ENCODE peak calls at places on chromosomes 3 and 15, in five cellular contexts. One of them, this sample, is unnamed.

GRCh38 chr3:128078875-128079274 is 26.6 kb downstream of the SEC61A1 start:
- DNase-seq in tibial artery: no peak
- DNase-seq in A549: no peak
- DNase-seq in left lung: peak; percentile 16
- DNase-seq in cardiac muscle cell: no peak
- DNase-seq in this sample: no peak

GRCh38 chr15:38705421-38706219 is 141.0 kb upstream of the RASGRP1 start:
- DNase-seq in A549: no peak
- DNase-seq in cardiac muscle cell: no peak
- DNase-seq in left lung: no peak
- DNase-seq in tibial artery: no peak
- DNase-seq in this sample: no peak

GRCh38 chr3:54071596-54071995 is 50.8 kb upstream of the CACNA2D3 start:
- DNase-seq in cardiac muscle cell: no peak
- DNase-seq in tibial artery: no peak
- DNase-seq in left lung: no peak
- DNase-seq in A549: no peak
- DNase-seq in this sample: no peak

GRCh38 chr3:125651246-125651645 is 55.9 kb upstream of the OSBPL11 start:
- DNase-seq in cardiac muscle cell: no peak
- DNase-seq in A549: no peak
- DNase-seq in left lung: no peak
- DNase-seq in tibial artery: no peak
- DNase-seq in this sample: no peak

GRCh38 chr15:80560601-80561025 is 134.5 kb upstream of the ABHD17C start:
- DNase-seq in A549: no peak
- DNase-seq in tibial artery: no peak
- DNase-seq in left lung: no peak
- DNase-seq in cardiac muscle cell: no peak
- DNase-seq in this sample: no peak

GRCh38 chr3:45176912-45177311 is 30.7 kb upstream of the CDCP1 start:
- DNase-seq in tibial artery: no peak
- DNase-seq in A549: no peak
- DNase-seq in cardiac muscle cell: no peak
- DNase-seq in left lung: no peak
- DNase-seq in this sample: no peak

GRCh38 chr15:100042558-100042957 is 299.2 kb downstream of the ADAMTS17 start:
- DNase-seq in cardiac muscle cell: no peak
- DNase-seq in left lung: no peak
- DNase-seq in tibial artery: no peak
- DNase-seq in A549: no peak
- DNase-seq in this sample: no peak

GRCh38 chr3:25897019-25897418 is 107.1 kb downstream of the OXSM start:
- DNase-seq in A549: peak; percentile 21
- DNase-seq in cardiac muscle cell: peak; percentile 65
- DNase-seq in tibial artery: no peak
- DNase-seq in left lung: no peak
- DNase-seq in this sample: no peak

GRCh38 chr15:51967583-51967982 is 4.0 kb downstream of the LEO1 start:
- DNase-seq in A549: no peak
- DNase-seq in cardiac muscle cell: no peak
- DNase-seq in left lung: no peak
- DNase-seq in tibial artery: no peak
- DNase-seq in this sample: no peak

GRCh38 chr15:25693321-25694237 is 169.5 kb downstream of the ATP10A start:
- DNase-seq in left lung: no peak
- DNase-seq in cardiac muscle cell: peak; percentile 64
- DNase-seq in tibial artery: peak; percentile 72
- DNase-seq in A549: no peak
- DNase-seq in this sample: no peak

GRCh38 chr3:146165370-146165769 is 4.4 kb upstream of the PLOD2 start:
- DNase-seq in A549: no peak
- DNase-seq in left lung: no peak
- DNase-seq in cardiac muscle cell: no peak
- DNase-seq in tibial artery: no peak
- DNase-seq in this sample: no peak

GRCh38 chr3:152305075-152305474 is 36.3 kb downstream of the MBNL1 start:
- DNase-seq in A549: no peak
- DNase-seq in tibial artery: no peak
- DNase-seq in cardiac muscle cell: no peak
- DNase-seq in left lung: no peak
- DNase-seq in this sample: no peak

GRCh38 chr3:107765524-107765923 is 242.8 kb downstream of the BBX start:
- DNase-seq in tibial artery: no peak
- DNase-seq in left lung: no peak
- DNase-seq in A549: no peak
- DNase-seq in cardiac muscle cell: no peak
- DNase-seq in this sample: no peak

GRCh38 chr3:132911741-132912415 is 126.3 kb upstream of the TMEM108 start:
- DNase-seq in tibial artery: no peak
- DNase-seq in left lung: no peak
- DNase-seq in A549: no peak
- DNase-seq in cardiac muscle cell: no peak
- DNase-seq in this sample: no peak

GRCh38 chr3:182294256-182294655 is 499.0 kb upstream of the ATP11B start:
- DNase-seq in tibial artery: no peak
- DNase-seq in A549: no peak
- DNase-seq in cardiac muscle cell: no peak
- DNase-seq in left lung: no peak
- DNase-seq in this sample: no peak

GRCh38 chr3:46261926-46262594 is 19.8 kb downstream of the CCR3 start:
- DNase-seq in cardiac muscle cell: no peak
- DNase-seq in left lung: no peak
- DNase-seq in A549: no peak
- DNase-seq in tibial artery: no peak
- DNase-seq in this sample: no peak

GRCh38 chr3:159761377-159761776 is 227.3 kb upstream of the IL12A start:
- DNase-seq in A549: no peak
- DNase-seq in tibial artery: peak; percentile 83
- DNase-seq in left lung: no peak
- DNase-seq in cardiac muscle cell: no peak
- DNase-seq in this sample: peak; percentile 70

GRCh38 chr15:78004919-78005634 is 72.4 kb downstream of the TBC1D2B start:
- DNase-seq in tibial artery: peak; percentile 93
- DNase-seq in cardiac muscle cell: no peak
- DNase-seq in A549: no peak
- DNase-seq in left lung: peak; percentile 79
- DNase-seq in this sample: peak; percentile 93

GRCh38 chr15:79170256-79170664 is 79.7 kb upstream of the RASGRF1 start:
- DNase-seq in tibial artery: no peak
- DNase-seq in A549: peak; percentile 51
- DNase-seq in left lung: no peak
- DNase-seq in cardiac muscle cell: no peak
- DNase-seq in this sample: no peak

DNA sequence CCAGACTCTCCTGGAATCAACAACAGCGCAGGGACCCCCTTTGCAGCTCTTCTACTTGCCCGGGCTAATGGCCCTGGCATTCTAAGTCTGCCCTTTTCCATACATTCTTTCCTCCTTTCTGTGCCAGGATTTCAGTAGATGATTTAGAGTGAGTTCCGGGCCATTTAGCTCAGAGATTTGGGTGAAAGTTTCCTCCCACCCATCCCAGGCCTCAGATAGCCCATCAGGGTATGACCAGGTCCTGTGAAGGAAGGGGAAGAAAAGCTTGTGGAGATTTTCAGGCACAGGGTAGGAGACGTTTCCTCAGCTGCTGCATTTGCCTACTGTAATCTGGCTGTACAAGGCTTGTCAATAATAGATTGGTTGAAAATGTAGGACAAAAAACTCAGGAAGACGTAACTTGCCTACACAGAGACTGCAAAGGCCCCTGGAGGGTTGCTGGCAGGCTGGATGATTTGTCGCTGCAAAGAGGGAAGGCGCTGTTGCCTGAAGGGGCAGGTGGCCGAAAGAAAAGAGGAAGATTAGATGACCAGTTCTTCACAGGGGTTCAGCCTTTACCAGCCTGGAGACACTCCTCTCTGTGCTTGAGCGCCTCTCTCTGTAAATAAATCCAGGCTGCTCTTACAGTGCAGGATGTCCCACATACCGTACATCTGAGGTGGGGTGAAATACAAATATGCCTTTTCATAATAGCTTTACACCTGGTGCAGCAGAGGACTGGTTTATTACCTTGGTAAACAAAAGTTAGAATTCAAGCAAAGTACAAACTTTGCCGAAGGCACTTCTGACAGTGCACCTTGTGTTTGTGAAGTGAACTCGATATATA is 63.4 kb upstream of the BCL6 start:
- DNase-seq in tibial artery: no peak
- DNase-seq in A549: no peak
- DNase-seq in left lung: no peak
- DNase-seq in cardiac muscle cell: no peak
- DNase-seq in this sample: no peak
- H3K4me3 ChIP-seq in tibial artery: no peak overlapping the region
- H3K4me3 ChIP-seq in A549: no peak overlapping the region
- H3K4me3 ChIP-seq in left lung: no peak overlapping the region
- H3K4me3 ChIP-seq in cardiac muscle cell: no peak overlapping the region
- H3K4me3 ChIP-seq in this sample: peak overlapping the region; percentile 33

GRCh38 chr15:86872782-86873181 is 793.1 kb downstream of the AGBL1 start:
- DNase-seq in cardiac muscle cell: no peak
- DNase-seq in A549: no peak
- DNase-seq in left lung: no peak
- DNase-seq in tibial artery: no peak
- DNase-seq in this sample: no peak
- H3K27ac ChIP-seq in cardiac muscle cell: no peak overlapping the region
- H3K27ac ChIP-seq in A549: no peak overlapping the region
- H3K27ac ChIP-seq in left lung: no peak overlapping the region
- H3K27ac ChIP-seq in tibial artery: no peak overlapping the region
- H3K27ac ChIP-seq in this sample: no peak overlapping the region

DNA sequence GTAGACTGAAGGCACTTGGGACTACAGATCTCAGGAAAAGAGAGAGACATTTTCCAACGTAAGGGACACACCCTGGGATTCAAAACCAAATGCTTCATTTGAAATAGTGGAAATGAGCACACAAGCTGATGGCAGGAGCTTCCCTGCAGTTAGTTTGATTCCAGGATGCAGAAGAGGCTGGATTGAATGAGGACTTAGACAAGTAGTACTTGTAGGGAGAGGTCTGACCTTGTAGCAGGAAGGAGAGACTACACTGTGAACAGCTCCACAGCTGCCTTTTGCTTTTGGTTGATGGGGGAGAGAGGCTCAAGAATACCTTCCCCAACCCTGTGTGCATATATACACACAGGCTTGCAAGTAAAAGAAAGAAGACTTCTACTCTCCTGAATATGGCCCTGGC is 51.5 kb downstream of the PDE8A start:
- DNase-seq in left lung: no peak
- DNase-seq in cardiac muscle cell: no peak
- DNase-seq in tibial artery: no peak
- DNase-seq in A549: no peak
- DNase-seq in this sample: no peak
- H3K4me1 ChIP-seq in left lung: peaks cover 59% of the 10 kb centered on the region
- H3K4me1 ChIP-seq in cardiac muscle cell: no peaks in the 10 kb centered on the region
- H3K4me1 ChIP-seq in tibial artery: peaks cover 14% of the 10 kb centered on the region
- H3K4me1 ChIP-seq in A549: peaks cover 95% of the 10 kb centered on the region
- H3K4me1 ChIP-seq in this sample: peaks cover 4% of the 10 kb centered on the region

GRCh38 chr3:30513374-30514152 is 92.8 kb upstream of the TGFBR2 start:
- DNase-seq in cardiac muscle cell: no peak
- DNase-seq in left lung: no peak
- DNase-seq in tibial artery: no peak
- DNase-seq in A549: no peak
- DNase-seq in this sample: no peak

GRCh38 chr3:30516238-30516637 is 90.2 kb upstream of the TGFBR2 start:
- DNase-seq in tibial artery: no peak
- DNase-seq in cardiac muscle cell: no peak
- DNase-seq in left lung: no peak
- DNase-seq in A549: no peak
- DNase-seq in this sample: no peak

GRCh38 chr3:30510596-30510995 is 95.8 kb upstream of the TGFBR2 start:
- DNase-seq in cardiac muscle cell: no peak
- DNase-seq in tibial artery: no peak
- DNase-seq in A549: no peak
- DNase-seq in left lung: no peak
- DNase-seq in this sample: no peak

GRCh38 chr3:30511524-30512278 is 94.7 kb upstream of the TGFBR2 start:
- DNase-seq in left lung: no peak
- DNase-seq in cardiac muscle cell: no peak
- DNase-seq in tibial artery: no peak
- DNase-seq in A549: peak; percentile 41
- DNase-seq in this sample: no peak

GRCh38 chr3:30512596-30512995 is 93.8 kb upstream of the TGFBR2 start:
- DNase-seq in A549: no peak
- DNase-seq in cardiac muscle cell: no peak
- DNase-seq in tibial artery: no peak
- DNase-seq in left lung: no peak
- DNase-seq in this sample: no peak
- H3K4me3 ChIP-seq in A549: no peak overlapping the region
- H3K4me3 ChIP-seq in cardiac muscle cell: no peak overlapping the region
- H3K4me3 ChIP-seq in tibial artery: no peak overlapping the region
- H3K4me3 ChIP-seq in left lung: no peak overlapping the region
- H3K4me3 ChIP-seq in this sample: no peak overlapping the region

GRCh38 chr15:88630798-88631463 is 7.9 kb upstream of the ISG20 start:
- DNase-seq in left lung: no peak
- DNase-seq in cardiac muscle cell: no peak
- DNase-seq in A549: no peak
- DNase-seq in tibial artery: peak; percentile 24
- DNase-seq in this sample: no peak

GRCh38 chr15:88631464-88632028 is 7.3 kb upstream of the ISG20 start:
- DNase-seq in A549: no peak
- DNase-seq in cardiac muscle cell: no peak
- DNase-seq in left lung: no peak
- DNase-seq in tibial artery: peak; percentile 56
- DNase-seq in this sample: no peak

GRCh38 chr15:88629071-88629470 is 7.9 kb downstream of the AEN start:
- DNase-seq in tibial artery: peak; percentile 52
- DNase-seq in left lung: no peak
- DNase-seq in A549: no peak
- DNase-seq in cardiac muscle cell: no peak
- DNase-seq in this sample: no peak

GRCh38 chr15:88628018-88628673 is 7.0 kb downstream of the AEN start:
- DNase-seq in left lung: no peak
- DNase-seq in A549: no peak
- DNase-seq in tibial artery: peak; percentile 55
- DNase-seq in cardiac muscle cell: no peak
- DNase-seq in this sample: no peak

GRCh38 chr15:88630141-88630721 is 8.6 kb upstream of the ISG20 start:
- DNase-seq in left lung: no peak
- DNase-seq in cardiac muscle cell: no peak
- DNase-seq in A549: no peak
- DNase-seq in tibial artery: peak; percentile 62
- DNase-seq in this sample: no peak
- H3K27ac ChIP-seq in left lung: peak overlapping the region; percentile 9
- H3K27ac ChIP-seq in cardiac muscle cell: no peak overlapping the region
- H3K27ac ChIP-seq in A549: peak overlapping the region; percentile 61
- H3K27ac ChIP-seq in tibial artery: no peak overlapping the region
- H3K27ac ChIP-seq in this sample: peak overlapping the region; percentile 30

GRCh38 chr3:156685752-156686151 is 11.4 kb downstream of the TIPARP start:
- DNase-seq in A549: no peak
- DNase-seq in left lung: no peak
- DNase-seq in tibial artery: no peak
- DNase-seq in cardiac muscle cell: no peak
- DNase-seq in this sample: no peak
- H3K4me1 ChIP-seq in A549: peaks cover 87% of the 10 kb centered on the region
- H3K4me1 ChIP-seq in left lung: peaks cover 96% of the 10 kb centered on the region
- H3K4me1 ChIP-seq in tibial artery: peaks cover 42% of the 10 kb centered on the region
- H3K4me1 ChIP-seq in cardiac muscle cell: peaks cover 97% of the 10 kb centered on the region
- H3K4me1 ChIP-seq in this sample: peaks cover 12% of the 10 kb centered on the region